ENCODE peak calls at places on chromosomes 1 and 21, in four cellular contexts. Z, K, O and Q are unnamed samples.

GRCh38 chr1:93437976-93438605 is 9.8 kb upstream of the FNBP1L start:
- DNase-seq in Z (peak), K (peak), O (peak), Q (peak)

GRCh38 chr1:200258447-200259375 is 151.1 kb downstream of the ZNF281 start:
- DNase-seq in Z (peak), K (peak), O (no peak), Q (peak)

GRCh38 chr1:215595231-215595630 is 28.1 kb downstream of the KCTD3 start:
- DNase-seq in K (no peak), Z (no peak), O (no peak), Q (no peak)

GRCh38 chr1:8435569-8436071 is 117.7 kb downstream of the SLC45A1 start:
- DNase-seq in O (no peak), Z (no peak), K (no peak), Q (no peak)

GRCh38 chr1:203626910-203627246 is 246 bp downstream of the ATP2B4 start:
- DNase-seq in Z (no peak), K (peak), O (no peak), Q (no peak)

GRCh38 chr1:8962812-8963669 is 17.4 kb downstream of the CA6 start:
- DNase-seq in Z (peak), O (peak), K (peak), Q (peak)

GRCh38 chr1:165114022-165114888 is 242.3 kb downstream of the LMX1A start:
- DNase-seq in K (peak), Z (peak), O (peak), Q (peak)

GRCh38 chr1:31633117-31633516 is 11.6 kb downstream of the PEF1 start:
- DNase-seq in K (peak), O (no peak), Z (peak), Q (no peak)

GRCh38 chr1:119249283-119249682 is 108.8 kb upstream of the WARS2 start:
- DNase-seq in Z (no peak), K (no peak), O (no peak), Q (no peak)

GRCh38 chr1:94068096-94068830 is 52.7 kb downstream of the ABCA4 start:
- DNase-seq in Z (no peak), K (no peak), O (no peak), Q (no peak)

GRCh38 chr1:200359610-200360163 is 50.1 kb downstream of the ZNF281 start:
- DNase-seq in O (no peak), Z (no peak), K (no peak), Q (no peak)

GRCh38 chr1:54781023-54781723 is 16.9 kb upstream of the PARS2 start:
- DNase-seq in K (peak), Z (no peak), O (no peak), Q (no peak)

GRCh38 chr1:58929667-58930325 is 145.9 kb upstream of the JUN start:
- DNase-seq in O (no peak), Z (peak), K (no peak), Q (no peak)

GRCh38 chr1:194684636-194685035 is 1498.2 kb upstream of the B3GALT2 start:
- DNase-seq in K (no peak), O (no peak), Z (no peak), Q (no peak)

GRCh38 chr1:163069142-163069541 is at the start of gene RGS4:
- DNase-seq in K (peak), Z (no peak), O (no peak), Q (peak)

GRCh38 chr1:196193891-196194559 is 414.2 kb downstream of the KCNT2 start:
- DNase-seq in O (no peak), K (no peak), Z (no peak), Q (no peak)

GRCh38 chr1:147882535-147882934 is 20.1 kb upstream of the GJA8 start:
- DNase-seq in K (no peak), Z (no peak), O (no peak), Q (no peak)

GRCh38 chr1:71106658-71107322 is 26.0 kb upstream of the ZRANB2 start:
- DNase-seq in K (no peak), O (no peak), Z (no peak), Q (no peak)

GRCh38 chr1:224879404-224879803 is 50.1 kb upstream of the DNAH14 start:
- DNase-seq in O (no peak), Z (no peak), K (no peak), Q (no peak)

GRCh38 chr1:167926486-167926997 is 9.9 kb upstream of the DCAF6 start:
- DNase-seq in K (peak), O (no peak), Z (no peak), Q (no peak)

GRCh38 chr1:221672160-221672762 is 69.6 kb downstream of the DUSP10 start:
- DNase-seq in O (no peak), K (no peak), Z (no peak), Q (no peak)

GRCh38 chr21:16592399-16592798 is 862.6 kb downstream of the USP25 start:
- DNase-seq in K (no peak), Z (no peak), O (no peak), Q (no peak)

GRCh38 chr1:226946841-226947240 is 6.7 kb downstream of the COQ8A start:
- DNase-seq in O (no peak), K (no peak), Z (no peak), Q (peak)

GRCh38 chr1:42348498-42348897 is 13.5 kb upstream of the FOXJ3 start:
- DNase-seq in K (no peak), O (no peak), Z (no peak), Q (no peak)

GRCh38 chr1:117633423-117633822 is 27.6 kb downstream of the TENT5C start:
- DNase-seq in O (no peak), Z (no peak), K (no peak), Q (no peak)

GRCh38 chr1:53254011-53254640 is 15.8 kb upstream of the MAGOH start:
- DNase-seq in O (no peak), Z (no peak), K (no peak), Q (no peak)

GRCh38 chr1:2392071-2392442 is 416 bp downstream of the RER1 start:
- DNase-seq in Z (no peak), K (peak), O (no peak), Q (no peak)

GRCh38 chr1:225063722-225064121 is 134.2 kb downstream of the DNAH14 start:
- DNase-seq in Z (no peak), K (no peak), O (no peak), Q (no peak)

GRCh38 chr1:205568469-205569361 is 63.1 kb downstream of the ELK4 start:
- DNase-seq in K (peak), O (no peak), Z (no peak), Q (no peak)

GRCh38 chr1:172041689-172042088 is 200.4 kb downstream of the DNM3 start:
- DNase-seq in K (no peak), O (no peak), Z (no peak), Q (no peak)

GRCh38 chr1:40855513-40855912 is 6.7 kb downstream of the CITED4 start:
- DNase-seq in O (no peak), Z (no peak), K (peak), Q (no peak)

GRCh38 chr1:211501671-211502413 is 9.9 kb upstream of the RD3 start:
- DNase-seq in O (no peak), K (no peak), Z (no peak), Q (no peak)

GRCh38 chr1:167248707-167249642 is 28.3 kb downstream of the POU2F1 start:
- DNase-seq in Z (no peak), O (no peak), K (no peak), Q (no peak)

GRCh38 chr1:230430499-230430898 is 4.4 kb upstream of the PGBD5 start:
- DNase-seq in K (no peak), O (no peak), Z (no peak), Q (no peak)

GRCh38 chr1:38587734-38588133 is 271.8 kb downstream of the RRAGC start:
- DNase-seq in Z (no peak), K (no peak), O (no peak), Q (no peak)

GRCh38 chr1:98323906-98324358 is 337.6 kb upstream of the SNX7 start:
- DNase-seq in K (peak), O (no peak), Z (no peak), Q (no peak)

GRCh38 chr1:202788800-202789199 is 19.4 kb downstream of the KDM5B start:
- DNase-seq in K (no peak), O (no peak), Z (no peak), Q (no peak)

GRCh38 chr1:158771950-158772866 is at the start of gene OR6N1:
- DNase-seq in K (no peak), Z (no peak), O (no peak), Q (no peak)

GRCh38 chr1:15617874-15618684 is 821 bp downstream of the DDI2 start:
- DNase-seq in O (peak), Z (peak), K (peak), Q (no peak)